ENCODE peak calls at places on chromosome 16, in eight cellular contexts. One of them, this sample, is unnamed.

GRCh38 chr16:10103700-10104099 is 78.5 kb downstream of the GRIN2A start:
- DNase-seq in IMR-90: no peak
- DNase-seq in A549: no peak
- DNase-seq in Peyer's patch: no peak
- DNase-seq in stomach: no peak
- DNase-seq in suprapubic skin: no peak
- DNase-seq in upper lobe of left lung: no peak
- DNase-seq in adrenal gland: no peak
- DNase-seq in this sample: no peak

GRCh38 chr16:8774208-8774607 is 23.2 kb downstream of the TMEM186 start:
- DNase-seq in IMR-90: no peak
- DNase-seq in A549: no peak
- DNase-seq in Peyer's patch: no peak
- DNase-seq in stomach: no peak
- DNase-seq in suprapubic skin: no peak
- DNase-seq in upper lobe of left lung: no peak
- DNase-seq in adrenal gland: no peak
- DNase-seq in this sample: no peak

GRCh38 chr16:79182618-79183017 is 417.9 kb downstream of the MAF start:
- DNase-seq in IMR-90: no peak
- DNase-seq in A549: no peak
- DNase-seq in Peyer's patch: no peak
- DNase-seq in stomach: no peak
- DNase-seq in suprapubic skin: no peak
- DNase-seq in upper lobe of left lung: no peak
- DNase-seq in adrenal gland: no peak
- DNase-seq in this sample: no peak

GRCh38 chr16:55663770-55664677 is 8.2 kb downstream of the SLC6A2 start:
- DNase-seq in IMR-90: no peak
- DNase-seq in A549: no peak
- DNase-seq in Peyer's patch: no peak
- DNase-seq in stomach: no peak
- DNase-seq in suprapubic skin: no peak
- DNase-seq in upper lobe of left lung: peak; percentile 10
- DNase-seq in adrenal gland: no peak
- DNase-seq in this sample: no peak

GRCh38 chr16:1363501-1364041 is 11.8 kb downstream of the GNPTG start:
- DNase-seq in IMR-90: peak; percentile 12
- DNase-seq in A549: peak; percentile 76
- DNase-seq in Peyer's patch: peak; percentile 83
- DNase-seq in stomach: peak; percentile 77
- DNase-seq in suprapubic skin: no peak
- DNase-seq in upper lobe of left lung: peak; percentile 91
- DNase-seq in adrenal gland: peak; percentile 77
- DNase-seq in this sample: no peak

GRCh38 chr16:74942977-74943918 is 41.7 kb downstream of the WDR59 start:
- DNase-seq in IMR-90: no peak
- DNase-seq in A549: no peak
- DNase-seq in Peyer's patch: no peak
- DNase-seq in stomach: no peak
- DNase-seq in suprapubic skin: no peak
- DNase-seq in upper lobe of left lung: no peak
- DNase-seq in adrenal gland: no peak
- DNase-seq in this sample: no peak

GRCh38 chr16:5851583-5851982 is 754.0 kb upstream of the EEF2KMT start:
- DNase-seq in IMR-90: no peak
- DNase-seq in A549: no peak
- DNase-seq in Peyer's patch: no peak
- DNase-seq in stomach: no peak
- DNase-seq in suprapubic skin: no peak
- DNase-seq in upper lobe of left lung: no peak
- DNase-seq in adrenal gland: no peak
- DNase-seq in this sample: no peak

GRCh38 chr16:9658157-9658556 is 524.1 kb downstream of the GRIN2A start:
- DNase-seq in IMR-90: no peak
- DNase-seq in A549: no peak
- DNase-seq in Peyer's patch: no peak
- DNase-seq in stomach: no peak
- DNase-seq in suprapubic skin: no peak
- DNase-seq in upper lobe of left lung: no peak
- DNase-seq in adrenal gland: no peak
- DNase-seq in this sample: no peak

GRCh38 chr16:69093974-69094373 is 11.5 kb upstream of the HAS3 start:
- DNase-seq in IMR-90: no peak
- DNase-seq in A549: no peak
- DNase-seq in Peyer's patch: no peak
- DNase-seq in stomach: no peak
- DNase-seq in suprapubic skin: no peak
- DNase-seq in upper lobe of left lung: no peak
- DNase-seq in adrenal gland: no peak
- DNase-seq in this sample: no peak

GRCh38 chr16:82992826-82993225 is 366.1 kb downstream of the CDH13 start:
- DNase-seq in IMR-90: no peak
- DNase-seq in A549: no peak
- DNase-seq in Peyer's patch: no peak
- DNase-seq in stomach: no peak
- DNase-seq in suprapubic skin: no peak
- DNase-seq in upper lobe of left lung: no peak
- DNase-seq in adrenal gland: no peak
- DNase-seq in this sample: no peak

GRCh38 chr16:23464196-23464595 is 11.2 kb upstream of the COG7 start:
- DNase-seq in IMR-90: no peak
- DNase-seq in A549: no peak
- DNase-seq in Peyer's patch: no peak
- DNase-seq in stomach: no peak
- DNase-seq in suprapubic skin: no peak
- DNase-seq in upper lobe of left lung: no peak
- DNase-seq in adrenal gland: no peak
- DNase-seq in this sample: no peak

GRCh38 chr16:27769561-27770222 is 219.7 kb downstream of the KATNIP start:
- DNase-seq in IMR-90: peak; percentile 51
- DNase-seq in A549: no peak
- DNase-seq in Peyer's patch: no peak
- DNase-seq in stomach: no peak
- DNase-seq in suprapubic skin: no peak
- DNase-seq in upper lobe of left lung: no peak
- DNase-seq in adrenal gland: no peak
- DNase-seq in this sample: no peak

GRCh38 chr16:15785386-15786059 is 71.3 kb downstream of the MYH11 start:
- DNase-seq in IMR-90: peak; percentile 53
- DNase-seq in A549: no peak
- DNase-seq in Peyer's patch: no peak
- DNase-seq in stomach: no peak
- DNase-seq in suprapubic skin: no peak
- DNase-seq in upper lobe of left lung: no peak
- DNase-seq in adrenal gland: no peak
- DNase-seq in this sample: no peak

GRCh38 chr16:74743668-74744299 is 30.8 kb downstream of the FA2H start:
- DNase-seq in IMR-90: peak; percentile 79
- DNase-seq in A549: peak; percentile 98
- DNase-seq in Peyer's patch: peak; percentile 95
- DNase-seq in stomach: peak; percentile 97
- DNase-seq in suprapubic skin: peak; percentile 80
- DNase-seq in upper lobe of left lung: no peak
- DNase-seq in adrenal gland: peak; percentile 68
- DNase-seq in this sample: peak; percentile 87

GRCh38 chr16:56830669-56831068 is 34.3 kb upstream of the SLC12A3 start:
- DNase-seq in IMR-90: no peak
- DNase-seq in A549: no peak
- DNase-seq in Peyer's patch: no peak
- DNase-seq in stomach: no peak
- DNase-seq in suprapubic skin: no peak
- DNase-seq in upper lobe of left lung: no peak
- DNase-seq in adrenal gland: no peak
- DNase-seq in this sample: no peak

GRCh38 chr16:20675488-20676267 is 21.8 kb downstream of the ACSM1 start:
- DNase-seq in IMR-90: no peak
- DNase-seq in A549: no peak
- DNase-seq in Peyer's patch: peak; percentile 76
- DNase-seq in stomach: peak; percentile 72
- DNase-seq in suprapubic skin: no peak
- DNase-seq in upper lobe of left lung: no peak
- DNase-seq in adrenal gland: no peak
- DNase-seq in this sample: no peak

GRCh38 chr16:66508261-66508913 is 41.5 kb downstream of the TK2 start:
- DNase-seq in IMR-90: no peak
- DNase-seq in A549: peak; percentile 75
- DNase-seq in Peyer's patch: peak; percentile 49
- DNase-seq in stomach: peak; percentile 37
- DNase-seq in suprapubic skin: peak; percentile 57
- DNase-seq in upper lobe of left lung: no peak
- DNase-seq in adrenal gland: no peak
- DNase-seq in this sample: peak; percentile 83

GRCh38 chr16:1825864-1826690 is 548 bp downstream of the HAGH start:
- DNase-seq in IMR-90: peak; percentile 48
- DNase-seq in A549: peak; percentile 31
- DNase-seq in Peyer's patch: peak; percentile 80
- DNase-seq in stomach: peak; percentile 63
- DNase-seq in suprapubic skin: no peak
- DNase-seq in upper lobe of left lung: peak; percentile 94
- DNase-seq in adrenal gland: no peak
- DNase-seq in this sample: no peak

GRCh38 chr16:65889533-65889966 is 476.9 kb upstream of the CDH5 start:
- DNase-seq in IMR-90: peak; percentile 7
- DNase-seq in A549: no peak
- DNase-seq in Peyer's patch: no peak
- DNase-seq in stomach: no peak
- DNase-seq in suprapubic skin: no peak
- DNase-seq in upper lobe of left lung: no peak
- DNase-seq in adrenal gland: no peak
- DNase-seq in this sample: no peak

GRCh38 chr16:61617214-61617783 is 418.9 kb downstream of the CDH8 start:
- DNase-seq in IMR-90: no peak
- DNase-seq in A549: no peak
- DNase-seq in Peyer's patch: no peak
- DNase-seq in stomach: no peak
- DNase-seq in suprapubic skin: no peak
- DNase-seq in upper lobe of left lung: no peak
- DNase-seq in adrenal gland: no peak
- DNase-seq in this sample: no peak

GRCh38 chr16:54931041-54931756 is 534 bp downstream of the IRX5 start:
- DNase-seq in IMR-90: no peak
- DNase-seq in A549: peak; percentile 20
- DNase-seq in Peyer's patch: no peak
- DNase-seq in stomach: no peak
- DNase-seq in suprapubic skin: peak; percentile 72
- DNase-seq in upper lobe of left lung: peak; percentile 89
- DNase-seq in adrenal gland: no peak
- DNase-seq in this sample: no peak

GRCh38 chr16:66026211-66026610 is 340.3 kb upstream of the CDH5 start:
- DNase-seq in IMR-90: no peak
- DNase-seq in A549: no peak
- DNase-seq in Peyer's patch: peak; percentile 30
- DNase-seq in stomach: no peak
- DNase-seq in suprapubic skin: no peak
- DNase-seq in upper lobe of left lung: no peak
- DNase-seq in adrenal gland: no peak
- DNase-seq in this sample: no peak

GRCh38 chr16:3584412-3584811 is 7.2 kb upstream of the NLRC3 start:
- DNase-seq in IMR-90: no peak
- DNase-seq in A549: no peak
- DNase-seq in Peyer's patch: no peak
- DNase-seq in stomach: no peak
- DNase-seq in suprapubic skin: no peak
- DNase-seq in upper lobe of left lung: no peak
- DNase-seq in adrenal gland: no peak
- DNase-seq in this sample: no peak

GRCh38 chr16:4391635-4392381 is 20.2 kb downstream of the VASN start:
- DNase-seq in IMR-90: no peak
- DNase-seq in A549: no peak
- DNase-seq in Peyer's patch: no peak
- DNase-seq in stomach: no peak
- DNase-seq in suprapubic skin: peak; percentile 65
- DNase-seq in upper lobe of left lung: no peak
- DNase-seq in adrenal gland: no peak
- DNase-seq in this sample: no peak

GRCh38 chr16:89246383-89246902 is 28.9 kb downstream of the ZNF778 start:
- DNase-seq in IMR-90: no peak
- DNase-seq in A549: no peak
- DNase-seq in Peyer's patch: no peak
- DNase-seq in stomach: no peak
- DNase-seq in suprapubic skin: no peak
- DNase-seq in upper lobe of left lung: no peak
- DNase-seq in adrenal gland: no peak
- DNase-seq in this sample: no peak
- TF ChIP-seq CTCF in IMR-90: no peak
- TF ChIP-seq CTCF in A549: no peak
- TF ChIP-seq CTCF in Peyer's patch: no peak
- TF ChIP-seq CTCF in stomach: no peak
- TF ChIP-seq CTCF in suprapubic skin: no peak
- TF ChIP-seq CTCF in upper lobe of left lung: no peak
- TF ChIP-seq CTCF in adrenal gland: no peak
- TF ChIP-seq CTCF in this sample: no peak

DNA sequence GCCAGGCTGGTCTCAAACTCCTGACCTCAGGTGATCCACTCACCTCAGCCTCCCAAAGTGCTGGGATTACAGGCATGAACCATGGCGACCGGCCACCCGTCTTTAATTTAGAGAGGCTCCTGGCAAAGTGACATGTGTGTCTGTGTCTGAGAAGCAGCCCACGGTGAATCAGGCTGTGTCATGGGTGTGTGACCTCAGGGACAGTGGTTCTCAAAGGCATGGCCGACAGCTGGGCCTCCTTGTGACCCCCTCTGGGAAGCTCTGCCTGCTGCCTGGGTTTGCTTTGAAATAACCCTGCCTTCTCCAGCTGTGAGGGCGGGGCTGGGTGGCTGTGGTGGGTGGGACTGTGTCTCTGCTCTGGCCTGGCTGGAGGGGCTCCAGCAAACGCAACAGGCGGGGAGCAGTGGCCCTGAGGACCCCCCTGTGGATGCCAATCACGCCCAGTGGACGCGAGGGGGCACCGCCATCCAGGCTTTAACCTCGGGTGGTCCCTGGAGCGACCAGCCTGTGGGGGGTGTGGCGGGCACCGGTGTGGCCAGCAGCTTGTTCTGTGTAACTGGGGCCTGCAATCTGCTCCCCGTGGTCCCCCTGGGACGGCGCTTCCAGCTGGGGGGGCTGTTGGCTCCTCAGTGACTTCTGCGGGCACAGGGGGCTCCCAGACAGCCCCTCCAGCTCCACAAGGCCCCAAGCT is 8.8 kb upstream of the APRT start:
- DNase-seq in IMR-90: no peak
- DNase-seq in A549: no peak
- DNase-seq in Peyer's patch: no peak
- DNase-seq in stomach: no peak
- DNase-seq in suprapubic skin: no peak
- DNase-seq in upper lobe of left lung: peak; percentile 76
- DNase-seq in adrenal gland: no peak
- DNase-seq in this sample: no peak
- TF ChIP-seq POLR2A in IMR-90: no peak
- TF ChIP-seq POLR2A in A549: no peak
- TF ChIP-seq POLR2A in Peyer's patch: no peak
- TF ChIP-seq POLR2A in stomach: no peak
- TF ChIP-seq POLR2A in suprapubic skin: no peak
- TF ChIP-seq POLR2A in upper lobe of left lung: no peak
- TF ChIP-seq POLR2A in adrenal gland: no peak
- TF ChIP-seq POLR2A in this sample: no peak

GRCh38 chr16:89063768-89064320 is 29.8 kb upstream of the ACSF3 start:
- DNase-seq in IMR-90: no peak
- DNase-seq in A549: no peak
- DNase-seq in Peyer's patch: no peak
- DNase-seq in stomach: no peak
- DNase-seq in suprapubic skin: no peak
- DNase-seq in upper lobe of left lung: peak; percentile 65
- DNase-seq in adrenal gland: no peak
- DNase-seq in this sample: no peak
- H3K4me3 ChIP-seq in IMR-90: no peak overlapping the region
- H3K4me3 ChIP-seq in A549: no peak overlapping the region
- H3K4me3 ChIP-seq in Peyer's patch: no peak overlapping the region
- H3K4me3 ChIP-seq in stomach: no peak overlapping the region
- H3K4me3 ChIP-seq in suprapubic skin: no peak overlapping the region
- H3K4me3 ChIP-seq in upper lobe of left lung: no peak overlapping the region
- H3K4me3 ChIP-seq in adrenal gland: no peak overlapping the region
- H3K4me3 ChIP-seq in this sample: no peak overlapping the region

GRCh38 chr16:51119576-51120288 is 31.3 kb downstream of the SALL1 start:
- DNase-seq in IMR-90: peak; percentile 1
- DNase-seq in A549: no peak
- DNase-seq in Peyer's patch: no peak
- DNase-seq in stomach: no peak
- DNase-seq in suprapubic skin: no peak
- DNase-seq in upper lobe of left lung: no peak
- DNase-seq in adrenal gland: no peak
- DNase-seq in this sample: no peak
- TF ChIP-seq CTCF in IMR-90: no peak
- TF ChIP-seq CTCF in A549: no peak
- TF ChIP-seq CTCF in Peyer's patch: no peak
- TF ChIP-seq CTCF in stomach: no peak
- TF ChIP-seq CTCF in suprapubic skin: no peak
- TF ChIP-seq CTCF in upper lobe of left lung: no peak
- TF ChIP-seq CTCF in adrenal gland: no peak
- TF ChIP-seq CTCF in this sample: no peak

This sample was measured in lower leg skin.